ENCODE peak calls at places on chromosomes 16 and 17, in nine cellular contexts. B is uterus; V is fibroblast of the conjunctiva; J is retina; M is activated T-cell treated with anti-CD3 and anti-CD28 coated beads, Interleukin-2, amount 50 U/mL, for 72 hours; E is effector memory CD4-positive, alpha-beta T cell; I is mesenteric fat pad; F is AG08395; C is NCI-H1694 treated with DMSO at 0.1 percent for 48 hours. K is an unnamed sample.

GRCh38 chr17:77383613-77384608 is 243.1 kb downstream of the SEC14L1 start:
- DNase-seq in E (no peak), B (peak; percentile 46), I (no peak), V (no peak), M (no peak), C (peak; percentile 92), J (no peak), F (no peak), K (no peak)

GRCh38 chr16:53872248-53873221 is 168.6 kb downstream of the FTO start:
- DNase-seq in V (no peak), B (no peak), J (no peak), C (no peak), M (no peak), I (no peak), F (peak; percentile 83), E (no peak), K (no peak)

GRCh38 chr17:3885970-3886369 is 6.9 kb downstream of the CAMKK1 start:
- DNase-seq in F (peak; percentile 64), J (no peak), I (no peak), V (peak; percentile 61), B (no peak), C (no peak), E (no peak), M (no peak), K (no peak)

GRCh38 chr17:62897706-62898105 is 68.3 kb upstream of the TANC2 start:
- DNase-seq in B (no peak), E (no peak), J (no peak), M (no peak), C (no peak), I (no peak), V (no peak), F (no peak), K (no peak)

GRCh38 chr16:11407047-11407982 is 62.1 kb downstream of the RMI2 start:
- DNase-seq in B (peak; percentile 69), F (peak; percentile 81), V (peak; percentile 63), E (peak; percentile 32), C (peak; percentile 71), J (peak; percentile 63), I (no peak), M (peak; percentile 56), K (no peak)

GRCh38 chr16:52561910-52562741 is 15.2 kb upstream of the TOX3 start:
- DNase-seq in C (no peak), J (no peak), M (no peak), E (no peak), I (no peak), B (no peak), V (no peak), F (no peak), K (no peak)

GRCh38 chr16:1601489-1601888 is 10.4 kb downstream of the IFT140 start:
- DNase-seq in V (no peak), M (no peak), E (no peak), C (no peak), I (no peak), F (no peak), B (no peak), J (no peak), K (no peak)

GRCh38 chr17:58332720-58333395 is 4.3 kb upstream of the TSPOAP1 start:
- DNase-seq in F (no peak), B (no peak), V (no peak), E (no peak), J (no peak), M (peak; percentile 82), I (no peak), C (no peak), K (peak; percentile 74)

GRCh38 chr16:90077757-90078593 is 844 bp upstream of the PRDM7 start:
- DNase-seq in V (no peak), J (no peak), E (no peak), C (peak; percentile 13), I (no peak), F (peak; percentile 3), B (no peak), M (peak; percentile 54), K (no peak)

GRCh38 chr17:63434951-63435571 is 11.0 kb downstream of the CYB561 start:
- DNase-seq in B (peak; percentile 54), I (no peak), F (peak; percentile 62), J (no peak), V (no peak), E (peak; percentile 18), M (peak; percentile 23), C (peak; percentile 15), K (peak; percentile 84)

GRCh38 chr17:81329279-81329926 is 34.3 kb upstream of the SLC38A10 start:
- DNase-seq in E (no peak), V (peak; percentile 76), M (no peak), I (peak; percentile 94), C (peak; percentile 49), J (peak; percentile 68), B (peak; percentile 94), F (peak; percentile 95), K (peak; percentile 87)

GRCh38 chr17:194844-195602 is 13.6 kb upstream of the DOC2B start:
- DNase-seq in E (no peak), C (no peak), V (no peak), F (no peak), J (no peak), B (no peak), M (no peak), I (no peak), K (no peak)

K was measured in cardiac septum.